ENCODE peak calls at places on chromosome 10, in five cellular contexts. E is HCT116, D is GM12878, J is HepG2, R is K562. Z is an unnamed sample.

GRCh38 chr10:6711286-6711817 is 131.3 kb upstream of the PRKCQ start:
- DNase-seq in E (no peak), D (no peak), J (no peak), R (no peak), Z (no peak)

GRCh38 chr10:16965740-16966447 is 148.7 kb upstream of the RSU1 start:
- DNase-seq in E (peak), J (peak), D (no peak), R (no peak), Z (peak)

GRCh38 chr10:67665491-67665890 is 30.5 kb downstream of the CTNNA3 start:
- DNase-seq in D (no peak), J (peak), R (no peak), E (peak), Z (no peak)

GRCh38 chr10:1573334-1573969 is 163.9 kb downstream of the ADARB2 start:
- DNase-seq in R (no peak), E (no peak), J (no peak), D (no peak), Z (no peak)

GRCh38 chr10:102384606-102385429 is 10.7 kb upstream of the NFKB2 start:
- DNase-seq in R (no peak), D (no peak), E (no peak), J (peak), Z (no peak)

GRCh38 chr10:133336131-133337078 is at the start of gene CALY:
- DNase-seq in R (peak), J (no peak), E (no peak), D (no peak), Z (peak)

GRCh38 chr10:128360783-128361182 is 234.6 kb upstream of the MKI67 start:
- DNase-seq in E (no peak), R (no peak), D (no peak), J (no peak), Z (no peak)

GRCh38 chr10:50577681-50578350 is 45.9 kb downstream of the SGMS1 start:
- DNase-seq in D (no peak), R (peak), E (no peak), J (no peak), Z (no peak)

GRCh38 chr10:119821172-119821571 is 51.5 kb downstream of the MCMBP start:
- DNase-seq in E (no peak), D (no peak), R (no peak), J (no peak), Z (no peak)

GRCh38 chr10:86298501-86299001 is 68.0 kb downstream of the GRID1 start:
- DNase-seq in D (no peak), R (no peak), J (no peak), E (no peak), Z (peak)

GRCh38 chr10:44951827-44952226 is 7.8 kb upstream of the RASSF4 start:
- DNase-seq in D (no peak), R (no peak), J (no peak), E (no peak), Z (no peak)

GRCh38 chr10:52883996-52884871 is 111.7 kb upstream of the MBL2 start:
- DNase-seq in J (peak), E (peak), D (peak), R (peak), Z (peak)

GRCh38 chr10:115963848-115964247 is 309.2 kb downstream of the GFRA1 start:
- DNase-seq in E (no peak), D (no peak), R (no peak), J (no peak), Z (no peak)

GRCh38 chr10:125482108-125482507 is 200.9 kb downstream of the TEX36 start:
- DNase-seq in D (no peak), R (no peak), E (no peak), J (no peak), Z (no peak)

GRCh38 chr10:109701583-109702215 is 221.6 kb downstream of the XPNPEP1 start:
- DNase-seq in J (no peak), R (no peak), E (no peak), D (no peak), Z (no peak)

GRCh38 chr10:48667960-48668541 is 16.6 kb upstream of the WDFY4 start:
- DNase-seq in E (no peak), R (no peak), D (peak), J (no peak), Z (no peak)

DNA sequence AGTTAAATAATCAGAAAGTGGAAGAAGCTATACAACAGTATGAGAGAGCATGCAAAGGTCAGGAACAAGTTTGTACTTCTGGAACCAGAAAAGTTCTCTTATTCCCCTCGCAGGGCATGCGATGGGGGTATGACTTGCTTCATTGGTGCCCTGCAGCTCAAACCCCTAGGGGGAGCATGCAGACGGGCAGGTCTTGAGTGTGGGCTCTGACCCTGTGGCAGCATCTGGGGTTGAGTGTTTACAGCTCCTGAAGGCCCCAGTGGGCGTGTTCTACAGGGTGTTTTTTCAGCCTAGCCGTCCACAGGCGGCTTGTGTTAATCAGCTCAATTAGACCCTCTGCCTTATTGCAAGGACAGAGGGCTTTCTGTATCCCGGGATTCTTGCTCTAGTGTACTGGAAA is 44.5 kb downstream of the KIF20B start:
- DNase-seq in D (no peak), R (no peak), E (no peak), J (no peak), Z (no peak)
- TF ChIP-seq SP1 in D (no peak), R (no peak), E (no peak), J (no peak), Z (no peak)

DNA sequence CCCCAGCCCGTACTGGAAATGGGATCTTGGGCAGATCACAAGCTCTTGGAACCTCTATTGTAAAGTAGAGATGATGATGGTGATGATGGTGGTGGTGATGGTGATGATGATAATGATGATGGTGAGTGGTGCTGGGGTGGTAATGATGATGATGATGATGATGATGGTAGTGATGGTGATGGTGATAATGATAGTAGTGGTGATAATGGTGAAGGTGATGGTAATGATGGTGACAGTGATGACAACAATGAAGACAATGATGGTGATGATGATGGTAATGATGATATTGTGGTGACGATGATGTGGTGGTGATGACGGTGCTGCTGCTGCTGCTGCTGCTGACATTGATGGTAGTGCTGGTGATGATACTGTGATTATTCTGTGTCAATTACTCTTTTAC is 91.0 kb upstream of the AFAP1L2 start:
- DNase-seq in J (no peak), R (no peak), D (no peak), E (no peak), Z (no peak)
- TF ChIP-seq CEBPB in J (no peak), R (no peak), D (no peak), E (no peak), Z (no peak)

GRCh38 chr10:63208981-63209380 is 75.9 kb downstream of the NRBF2 start:
- DNase-seq in J (no peak), R (no peak), E (no peak), D (no peak), Z (no peak)

GRCh38 chr10:63206576-63206975 is 73.4 kb downstream of the NRBF2 start:
- DNase-seq in J (no peak), E (no peak), R (no peak), D (no peak), Z (no peak)

GRCh38 chr10:63201118-63201517 is 68.0 kb downstream of the NRBF2 start:
- DNase-seq in E (no peak), R (no peak), J (no peak), D (no peak), Z (no peak)

GRCh38 chr10:63206997-63207952 is 74.1 kb downstream of the NRBF2 start:
- DNase-seq in J (no peak), D (peak), R (no peak), E (no peak), Z (no peak)

GRCh38 chr10:63204667-63205391 is 71.7 kb downstream of the NRBF2 start:
- DNase-seq in R (no peak), J (no peak), E (no peak), D (no peak), Z (no peak)
- TF ChIP-seq SP1 in R (no peak), J (no peak), E (no peak), D (no peak), Z (no peak)

GRCh38 chr10:51879238-51879637 is 179.8 kb upstream of the CSTF2T start:
- DNase-seq in D (peak), E (no peak), J (no peak), R (no peak), Z (no peak)
- TF ChIP-seq CEBPB in D (no peak), E (no peak), J (no peak), R (no peak), Z (no peak)

Z was measured in H1.